ENCODE peak calls at places on chromosome 18, in ten cellular contexts. V is K562, I is Peyer's patch, F is MM.1S, J is small intestine, H is astrocyte, X is kidney, R is heart left ventricle, Y is body of pancreas, O is IMR-90. G is an unnamed sample.

GRCh38 chr18:42011053-42011452 is 56.0 kb downstream of the PIK3C3 start:
- DNase-seq in F (peak; percentile 72), I (no peak), Y (no peak), X (no peak), V (no peak), O (no peak), J (no peak), R (no peak), H (no peak), G (no peak)

GRCh38 chr18:53861185-53861584 is 363.3 kb downstream of the MBD2 start:
- DNase-seq in F (no peak), X (no peak), Y (no peak), I (no peak), H (peak; percentile 41), J (no peak), R (no peak), O (peak; percentile 1), V (no peak), G (no peak)

GRCh38 chr18:11994708-11995444 is 13.6 kb downstream of the IMPA2 start:
- DNase-seq in R (no peak), V (no peak), X (peak; percentile 83), J (no peak), H (no peak), O (peak; percentile 27), Y (no peak), F (no peak), I (no peak), G (no peak)

GRCh38 chr18:23281626-23282436 is 146.5 kb downstream of the CABLES1 start:
- DNase-seq in X (no peak), H (no peak), F (no peak), J (peak; percentile 68), I (no peak), V (no peak), O (no peak), R (no peak), Y (no peak), G (no peak)

GRCh38 chr18:11872479-11873136 is 21.4 kb downstream of the CHMP1B start:
- DNase-seq in Y (peak; percentile 41), V (peak; percentile 63), O (no peak), H (no peak), I (no peak), J (peak; percentile 80), R (peak; percentile 67), F (no peak), X (no peak), G (no peak)

GRCh38 chr18:8162797-8163196 is 446.4 kb upstream of the RAB12 start:
- DNase-seq in H (no peak), Y (no peak), F (no peak), V (no peak), O (no peak), X (no peak), R (peak; percentile 39), I (no peak), J (no peak), G (no peak)

GRCh38 chr18:5380581-5380980 is 85.1 kb upstream of the ZBTB14 start:
- DNase-seq in V (no peak), X (no peak), Y (no peak), F (no peak), I (no peak), H (no peak), J (no peak), O (no peak), R (no peak), G (no peak)

GRCh38 chr18:9755110-9755509 is 47.0 kb downstream of the RAB31 start:
- DNase-seq in I (no peak), O (no peak), F (no peak), Y (no peak), V (no peak), R (no peak), H (no peak), X (no peak), J (no peak), G (no peak)

GRCh38 chr18:32552421-32553030 is 81.8 kb upstream of the GAREM1 start:
- DNase-seq in X (no peak), Y (peak; percentile 78), O (peak; percentile 69), I (no peak), J (peak; percentile 83), H (peak; percentile 39), V (peak; percentile 65), F (peak; percentile 86), R (peak; percentile 38), G (no peak)

GRCh38 chr18:24837065-24837464 is 376.6 kb downstream of the HRH4 start:
- DNase-seq in J (no peak), R (no peak), F (no peak), X (no peak), H (peak; percentile 46), V (no peak), I (no peak), Y (no peak), O (peak; percentile 98), G (no peak)

GRCh38 chr18:23977709-23978483 is 36.7 kb upstream of the TTC39C start:
- DNase-seq in Y (no peak), F (no peak), H (peak; percentile 50), V (no peak), J (no peak), R (no peak), I (no peak), O (peak; percentile 44), X (no peak), G (no peak)

GRCh38 chr18:70288171-70288850 is 534 bp upstream of the SOCS6 start:
- DNase-seq in I (peak; percentile 71), Y (peak; percentile 45), O (peak; percentile 39), J (peak; percentile 53), R (peak; percentile 62), X (peak; percentile 76), H (no peak), V (no peak), F (no peak), G (peak; percentile 78)

GRCh38 chr18:46297621-46298020 is 193.4 kb downstream of the HAUS1 start:
- DNase-seq in O (no peak), X (no peak), I (no peak), Y (no peak), V (no peak), J (no peak), F (no peak), R (no peak), H (peak; percentile 27), G (peak; percentile 59)

GRCh38 chr18:2551425-2551824 is 19.9 kb downstream of the METTL4 start:
- DNase-seq in I (no peak), J (no peak), R (no peak), H (no peak), O (no peak), F (no peak), Y (no peak), X (no peak), V (no peak), G (no peak)

GRCh38 chr18:48851563-48851962 is 99.2 kb downstream of the SMAD7 start:
- DNase-seq in O (no peak), R (peak; percentile 82), I (no peak), Y (no peak), H (no peak), F (no peak), J (no peak), V (no peak), X (peak; percentile 88), G (peak; percentile 78)

GRCh38 chr18:48792141-48792540 is 158.6 kb downstream of the SMAD7 start:
- DNase-seq in I (peak; percentile 24), O (no peak), R (no peak), H (no peak), X (no peak), J (no peak), V (no peak), Y (no peak), F (no peak), G (peak; percentile 43)

GRCh38 chr18:76357174-76357573 is 137.9 kb downstream of the ZNF516 start:
- DNase-seq in J (no peak), I (no peak), R (no peak), H (no peak), O (no peak), Y (no peak), F (no peak), V (no peak), X (no peak), G (no peak)
- H3K4me3 ChIP-seq in J (no peak overlapping the region), I (no peak overlapping the region), R (no peak overlapping the region), H (no peak overlapping the region), O (no peak overlapping the region), Y (no peak overlapping the region), F (no peak overlapping the region), V (no peak overlapping the region), X (no peak overlapping the region), G (no peak overlapping the region)

GRCh38 chr18:26621161-26622026 is 73.0 kb upstream of the KCTD1 start:
- DNase-seq in R (peak; percentile 54), V (peak; percentile 51), H (no peak), J (peak; percentile 29), X (no peak), F (peak; percentile 68), I (no peak), Y (peak; percentile 59), O (no peak), G (peak; percentile 76)
- H3K27ac ChIP-seq in R (no peak overlapping the region), V (no peak overlapping the region), H (no peak overlapping the region), J (no peak overlapping the region), X (no peak overlapping the region), F (no peak overlapping the region), I (no peak overlapping the region), Y (no peak overlapping the region), O (no peak overlapping the region), G (no peak overlapping the region)

DNA sequence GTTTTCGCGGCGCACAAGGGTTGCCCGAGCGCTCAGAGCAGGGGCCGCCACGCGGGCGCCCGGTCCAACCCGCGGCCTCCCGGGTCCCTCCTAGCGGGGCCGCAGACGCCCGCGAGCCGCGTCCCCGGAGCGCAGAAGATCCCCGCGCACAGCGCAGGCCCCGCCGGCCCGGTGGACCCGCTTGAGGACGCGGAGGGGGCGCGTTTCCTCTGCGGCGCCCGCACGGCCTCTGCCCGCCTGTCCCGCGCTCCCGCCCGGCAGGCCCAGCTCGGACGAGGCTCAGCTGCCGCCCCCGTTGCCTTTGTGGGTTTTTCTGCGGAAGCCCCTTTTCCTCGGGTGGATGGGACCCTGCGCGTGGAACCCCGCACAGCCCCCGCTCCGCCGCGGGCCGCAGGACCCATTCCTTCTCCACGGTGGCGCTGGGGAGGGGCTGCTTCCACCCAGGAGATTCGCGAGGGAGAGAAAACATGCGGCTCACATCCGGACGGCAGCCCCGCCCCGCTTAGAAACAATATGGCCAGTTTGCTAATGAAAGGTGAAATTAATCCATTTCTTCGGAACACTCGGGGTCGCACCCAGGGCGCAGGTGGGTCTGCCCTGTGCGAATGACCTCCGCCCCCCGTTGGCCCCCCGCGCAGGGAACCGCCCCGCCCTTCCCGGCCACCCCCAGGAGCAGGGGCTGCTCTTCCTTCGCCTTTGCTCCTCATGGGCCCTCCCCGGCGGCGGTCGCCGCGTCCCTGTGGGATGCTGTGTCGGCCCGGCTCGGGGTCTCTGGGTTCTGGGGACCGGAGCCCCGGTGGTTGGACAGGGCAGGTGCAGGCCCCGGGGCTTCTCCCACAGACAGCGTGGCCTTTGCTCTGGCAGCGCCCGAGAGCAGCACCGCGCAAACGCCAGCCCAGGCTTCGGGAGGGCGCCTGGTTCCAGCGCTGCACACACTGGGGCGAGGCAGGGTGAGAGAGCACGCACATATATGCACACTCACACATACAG is 9.3 kb upstream of the KCNG2 start:
- DNase-seq in J (no peak), Y (no peak), O (no peak), I (no peak), V (no peak), F (no peak), X (peak; percentile 69), H (no peak), R (peak; percentile 20), G (peak; percentile 48)
- H3K4me3 ChIP-seq in J (no peak overlapping the region), Y (no peak overlapping the region), O (no peak overlapping the region), I (peak overlapping the region; percentile 29), V (no peak overlapping the region), F (no peak overlapping the region), X (no peak overlapping the region), H (peak overlapping the region; percentile 23), R (peak overlapping the region; percentile 12), G (no peak overlapping the region)

DNA sequence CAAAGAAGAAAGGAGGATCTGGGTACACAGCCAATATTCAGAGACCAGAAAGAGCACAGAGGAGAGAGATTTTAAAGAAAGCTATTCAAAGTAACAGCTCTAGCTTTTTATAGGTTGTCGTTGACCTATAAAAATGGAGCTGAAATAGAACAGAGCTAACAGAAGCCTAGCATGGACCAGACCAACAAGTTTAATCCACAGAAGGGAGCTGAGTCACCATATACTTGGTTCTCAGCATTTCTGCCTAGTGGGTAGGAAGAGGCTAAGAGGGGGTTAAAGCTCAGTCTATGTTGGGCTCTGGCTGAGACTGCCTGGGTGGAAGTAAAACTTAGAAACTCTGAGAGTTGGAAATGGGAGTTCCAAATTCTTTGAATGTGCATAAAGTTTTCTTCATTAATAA is 678.0 kb upstream of the CDH2 start:
- DNase-seq in Y (no peak), O (peak; percentile 18), X (no peak), I (no peak), V (no peak), H (peak; percentile 29), F (no peak), J (no peak), R (no peak), G (no peak)
- H3K27ac ChIP-seq in Y (no peak overlapping the region), O (no peak overlapping the region), X (no peak overlapping the region), I (no peak overlapping the region), V (no peak overlapping the region), H (no peak overlapping the region), F (no peak overlapping the region), J (no peak overlapping the region), R (no peak overlapping the region), G (no peak overlapping the region)